ENCODE peak calls at places on chromosomes 12 and 14, in five cellular contexts. One of them, this sample, is unnamed.

GRCh38 chr12:28388879-28389278 is 198.6 kb downstream of the CCDC91 start:
- DNase-seq in A549: no peak
- DNase-seq in GM13977: no peak
- DNase-seq in astrocyte of the cerebellum: no peak
- DNase-seq in tibial artery: no peak
- DNase-seq in this sample: no peak

GRCh38 chr12:98294426-98294825 is 221.0 kb upstream of the TMPO start:
- DNase-seq in A549: no peak
- DNase-seq in GM13977: no peak
- DNase-seq in astrocyte of the cerebellum: no peak
- DNase-seq in tibial artery: no peak
- DNase-seq in this sample: no peak

GRCh38 chr14:33567736-33568124 is 383.1 kb downstream of the EGLN3 start:
- DNase-seq in A549: no peak
- DNase-seq in GM13977: no peak
- DNase-seq in astrocyte of the cerebellum: no peak
- DNase-seq in tibial artery: no peak
- DNase-seq in this sample: no peak

GRCh38 chr12:114747156-114747555 is 63.2 kb upstream of the TBX3 start:
- DNase-seq in A549: no peak
- DNase-seq in GM13977: no peak
- DNase-seq in astrocyte of the cerebellum: no peak
- DNase-seq in tibial artery: no peak
- DNase-seq in this sample: no peak

GRCh38 chr14:73463411-73463810 is 5.1 kb upstream of the NUMB start:
- DNase-seq in A549: peak; percentile 52
- DNase-seq in GM13977: no peak
- DNase-seq in astrocyte of the cerebellum: no peak
- DNase-seq in tibial artery: peak; percentile 73
- DNase-seq in this sample: no peak

GRCh38 chr12:29782821-29783772 is 645 bp downstream of the TMTC1 start:
- DNase-seq in A549: no peak
- DNase-seq in GM13977: peak; percentile 14
- DNase-seq in astrocyte of the cerebellum: no peak
- DNase-seq in tibial artery: peak; percentile 32
- DNase-seq in this sample: no peak

GRCh38 chr14:101511620-101512395 is 49.5 kb upstream of the DIO3 start:
- DNase-seq in A549: no peak
- DNase-seq in GM13977: no peak
- DNase-seq in astrocyte of the cerebellum: no peak
- DNase-seq in tibial artery: no peak
- DNase-seq in this sample: no peak

GRCh38 chr14:94312481-94313246 is 10.5 kb downstream of the SERPINA6 start:
- DNase-seq in A549: no peak
- DNase-seq in GM13977: no peak
- DNase-seq in astrocyte of the cerebellum: no peak
- DNase-seq in tibial artery: no peak
- DNase-seq in this sample: no peak

GRCh38 chr12:22268406-22268805 is 66.1 kb downstream of the ST8SIA1 start:
- DNase-seq in A549: no peak
- DNase-seq in GM13977: no peak
- DNase-seq in astrocyte of the cerebellum: no peak
- DNase-seq in tibial artery: no peak
- DNase-seq in this sample: no peak

GRCh38 chr12:82434392-82434911 is 76.1 kb downstream of the METTL25 start:
- DNase-seq in A549: no peak
- DNase-seq in GM13977: no peak
- DNase-seq in astrocyte of the cerebellum: no peak
- DNase-seq in tibial artery: no peak
- DNase-seq in this sample: no peak

GRCh38 chr12:116673713-116674112 is 64.2 kb downstream of the SPRING1 start:
- DNase-seq in A549: peak; percentile 54
- DNase-seq in GM13977: no peak
- DNase-seq in astrocyte of the cerebellum: no peak
- DNase-seq in tibial artery: no peak
- DNase-seq in this sample: no peak

GRCh38 chr12:3273409-3273853 is 196.3 kb downstream of the TSPAN9 start:
- DNase-seq in A549: peak; percentile 34
- DNase-seq in GM13977: no peak
- DNase-seq in astrocyte of the cerebellum: no peak
- DNase-seq in tibial artery: no peak
- DNase-seq in this sample: no peak

GRCh38 chr12:102096855-102097254 is 23.1 kb downstream of the NUP37 start:
- DNase-seq in A549: no peak
- DNase-seq in GM13977: no peak
- DNase-seq in astrocyte of the cerebellum: no peak
- DNase-seq in tibial artery: no peak
- DNase-seq in this sample: peak; percentile 40

GRCh38 chr12:53474819-53475218 is 22.9 kb downstream of the PCBP2 start:
- DNase-seq in A549: no peak
- DNase-seq in GM13977: no peak
- DNase-seq in astrocyte of the cerebellum: no peak
- DNase-seq in tibial artery: no peak
- DNase-seq in this sample: no peak

GRCh38 chr12:47835831-47836155 is 16.1 kb upstream of the HDAC7 start:
- DNase-seq in A549: no peak
- DNase-seq in GM13977: no peak
- DNase-seq in astrocyte of the cerebellum: no peak
- DNase-seq in tibial artery: no peak
- DNase-seq in this sample: no peak

GRCh38 chr12:31524791-31525495 is 66.0 kb downstream of the DENND5B start:
- DNase-seq in A549: no peak
- DNase-seq in GM13977: peak; percentile 12
- DNase-seq in astrocyte of the cerebellum: no peak
- DNase-seq in tibial artery: no peak
- DNase-seq in this sample: no peak

GRCh38 chr12:19912996-19913395 is 455.3 kb upstream of the PDE3A start:
- DNase-seq in A549: no peak
- DNase-seq in GM13977: no peak
- DNase-seq in astrocyte of the cerebellum: no peak
- DNase-seq in tibial artery: no peak
- DNase-seq in this sample: peak; percentile 36

GRCh38 chr14:104431351-104431928 is 148.1 kb upstream of the C14orf180 start:
- DNase-seq in A549: no peak
- DNase-seq in GM13977: no peak
- DNase-seq in astrocyte of the cerebellum: no peak
- DNase-seq in tibial artery: no peak
- DNase-seq in this sample: no peak

GRCh38 chr14:77359626-77360025 is 17.3 kb downstream of the TMED8 start:
- DNase-seq in A549: no peak
- DNase-seq in GM13977: no peak
- DNase-seq in astrocyte of the cerebellum: no peak
- DNase-seq in tibial artery: no peak
- DNase-seq in this sample: no peak

GRCh38 chr12:14454098-14454907 is 88.8 kb downstream of the ATF7IP start:
- DNase-seq in A549: peak; percentile 68
- DNase-seq in GM13977: peak; percentile 46
- DNase-seq in astrocyte of the cerebellum: no peak
- DNase-seq in tibial artery: no peak
- DNase-seq in this sample: peak; percentile 36

GRCh38 chr14:70906785-70907171 is 481 bp upstream of the PCNX1 start:
- DNase-seq in A549: no peak
- DNase-seq in GM13977: no peak
- DNase-seq in astrocyte of the cerebellum: no peak
- DNase-seq in tibial artery: no peak
- DNase-seq in this sample: no peak

GRCh38 chr12:26572131-26572530 is 260.9 kb downstream of the ITPR2 start:
- DNase-seq in A549: no peak
- DNase-seq in GM13977: no peak
- DNase-seq in astrocyte of the cerebellum: no peak
- DNase-seq in tibial artery: no peak
- DNase-seq in this sample: no peak

GRCh38 chr12:100234591-100235304 is 32.1 kb downstream of the DEPDC4 start:
- DNase-seq in A549: peak; percentile 59
- DNase-seq in GM13977: peak; percentile 42
- DNase-seq in astrocyte of the cerebellum: peak; percentile 37
- DNase-seq in tibial artery: no peak
- DNase-seq in this sample: peak; percentile 42

GRCh38 chr12:100225491-100225890 is 24.9 kb downstream of the ACTR6 start:
- DNase-seq in A549: no peak
- DNase-seq in GM13977: no peak
- DNase-seq in astrocyte of the cerebellum: no peak
- DNase-seq in tibial artery: no peak
- DNase-seq in this sample: no peak

GRCh38 chr12:100234166-100234565 is 32.7 kb downstream of the DEPDC4 start:
- DNase-seq in A549: no peak
- DNase-seq in GM13977: no peak
- DNase-seq in astrocyte of the cerebellum: no peak
- DNase-seq in tibial artery: no peak
- DNase-seq in this sample: no peak

GRCh38 chr12:100229876-100230275 is 29.3 kb downstream of the ACTR6 start:
- DNase-seq in A549: no peak
- DNase-seq in GM13977: no peak
- DNase-seq in astrocyte of the cerebellum: no peak
- DNase-seq in tibial artery: no peak
- DNase-seq in this sample: peak; percentile 72

DNA sequence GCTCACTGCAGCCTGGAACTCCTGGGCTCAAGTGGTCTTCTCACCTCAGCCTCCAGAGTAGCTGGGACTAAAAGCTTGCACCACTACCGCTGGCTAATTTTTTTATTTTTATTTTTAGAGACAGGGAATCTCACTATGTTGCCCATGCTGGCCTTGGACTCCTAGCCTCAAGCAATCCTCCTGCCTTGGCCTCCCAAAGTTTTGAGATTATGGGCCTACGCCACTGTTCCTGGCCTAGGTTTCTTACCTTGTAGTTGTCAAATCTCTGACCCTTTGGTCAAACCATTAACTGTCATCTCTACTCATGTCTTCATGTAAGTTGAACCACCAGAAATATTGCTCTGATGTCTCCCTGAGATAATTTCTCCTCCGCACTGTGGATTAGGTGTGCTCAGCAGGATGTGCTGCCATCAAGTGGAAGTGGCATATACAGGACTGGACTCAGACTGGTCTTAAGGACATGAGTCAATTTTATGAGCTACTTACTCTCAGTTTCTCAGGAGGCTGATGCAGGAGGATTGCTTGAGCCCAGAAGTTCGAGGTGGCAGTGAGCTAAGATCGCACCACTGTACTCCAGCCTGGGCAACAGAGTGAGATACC is 28.5 kb downstream of the ACTR6 start:
- DNase-seq in A549: peak; percentile 60
- DNase-seq in GM13977: no peak
- DNase-seq in astrocyte of the cerebellum: no peak
- DNase-seq in tibial artery: no peak
- DNase-seq in this sample: peak; percentile 41
- TF ChIP-seq CTCF in A549: no peak
- TF ChIP-seq CTCF in GM13977: peak; percentile 16
- TF ChIP-seq CTCF in astrocyte of the cerebellum: peak; percentile 10
- TF ChIP-seq CTCF in tibial artery: no peak
- TF ChIP-seq CTCF in this sample: peak; percentile 51

GRCh38 chr14:64502476-64503183 is 1.0 kb downstream of the ZBTB25 start:
- DNase-seq in A549: peak; percentile 23
- DNase-seq in GM13977: no peak
- DNase-seq in astrocyte of the cerebellum: no peak
- DNase-seq in tibial artery: no peak
- DNase-seq in this sample: no peak
- TF ChIP-seq CTCF in A549: no peak
- TF ChIP-seq CTCF in GM13977: peak; percentile 13
- TF ChIP-seq CTCF in astrocyte of the cerebellum: no peak
- TF ChIP-seq CTCF in tibial artery: no peak
- TF ChIP-seq CTCF in this sample: no peak

DNA sequence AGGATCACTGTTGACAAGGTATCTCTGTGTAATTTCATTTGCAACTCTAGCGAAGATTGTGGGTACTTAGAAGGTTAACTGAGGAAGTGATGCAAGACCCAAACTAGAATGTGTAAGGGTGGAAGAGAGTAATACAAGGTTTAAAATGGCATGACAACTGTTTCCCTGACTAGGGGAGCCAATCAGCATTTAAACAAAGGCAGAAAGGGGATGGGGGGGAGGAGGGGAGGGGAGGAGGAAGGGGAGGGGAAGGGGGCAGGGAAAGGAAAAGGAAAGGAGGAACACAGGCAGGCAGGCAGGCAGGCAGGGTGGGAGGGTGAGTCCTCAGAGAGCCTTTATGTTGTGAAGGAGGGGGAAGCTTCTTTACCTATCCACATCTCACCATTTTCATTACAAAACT is 31.1 kb downstream of the NRDE2 start:
- DNase-seq in A549: no peak
- DNase-seq in GM13977: no peak
- DNase-seq in astrocyte of the cerebellum: no peak
- DNase-seq in tibial artery: no peak
- DNase-seq in this sample: no peak
- TF ChIP-seq CTCF in A549: no peak
- TF ChIP-seq CTCF in GM13977: no peak
- TF ChIP-seq CTCF in astrocyte of the cerebellum: no peak
- TF ChIP-seq CTCF in tibial artery: no peak
- TF ChIP-seq CTCF in this sample: no peak

DNA sequence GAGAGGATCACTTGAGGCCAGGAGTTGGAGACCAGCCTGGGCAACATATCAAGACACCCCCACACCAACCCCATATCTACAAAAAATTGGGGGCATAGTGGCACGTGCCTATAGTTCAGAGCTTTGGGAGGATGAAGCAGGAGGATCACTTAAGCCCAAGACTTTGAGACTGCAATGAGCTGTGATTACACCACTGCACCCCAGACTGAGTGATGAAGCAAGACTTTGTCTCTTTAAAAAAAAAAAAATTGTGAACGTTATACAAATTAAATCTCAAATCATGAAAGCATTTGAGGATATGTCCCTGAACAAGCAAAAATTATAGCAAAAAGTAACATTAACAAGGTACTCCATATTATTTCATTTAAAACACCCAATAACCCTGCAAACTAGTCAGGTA is 2.9 kb downstream of the LRP6 start:
- DNase-seq in A549: no peak
- DNase-seq in GM13977: no peak
- DNase-seq in astrocyte of the cerebellum: no peak
- DNase-seq in tibial artery: no peak
- DNase-seq in this sample: no peak
- TF ChIP-seq CTCF in A549: no peak
- TF ChIP-seq CTCF in GM13977: no peak
- TF ChIP-seq CTCF in astrocyte of the cerebellum: no peak
- TF ChIP-seq CTCF in tibial artery: no peak
- TF ChIP-seq CTCF in this sample: no peak

GRCh38 chr14:23910081-23910875 is 43.3 kb upstream of the DHRS4 start:
- DNase-seq in A549: peak; percentile 65
- DNase-seq in GM13977: peak; percentile 54
- DNase-seq in astrocyte of the cerebellum: peak; percentile 18
- DNase-seq in tibial artery: peak; percentile 29
- DNase-seq in this sample: no peak
- TF ChIP-seq CTCF in A549: peak; percentile 80
- TF ChIP-seq CTCF in GM13977: peak; percentile 78
- TF ChIP-seq CTCF in astrocyte of the cerebellum: peak; percentile 95
- TF ChIP-seq CTCF in tibial artery: peak; percentile 37
- TF ChIP-seq CTCF in this sample: peak; percentile 81

GRCh38 chr12:132600048-132601032 is 10.0 kb downstream of the LRCOL1 start:
- DNase-seq in A549: peak; percentile 78
- DNase-seq in GM13977: peak; percentile 81
- DNase-seq in astrocyte of the cerebellum: no peak
- DNase-seq in tibial artery: peak; percentile 58
- DNase-seq in this sample: no peak
- TF ChIP-seq CTCF in A549: peak; percentile 74
- TF ChIP-seq CTCF in GM13977: peak; percentile 79
- TF ChIP-seq CTCF in astrocyte of the cerebellum: peak; percentile 79
- TF ChIP-seq CTCF in tibial artery: peak; percentile 39
- TF ChIP-seq CTCF in this sample: peak; percentile 93